ENCODE peak calls at places on chromosomes 16 and 17, in nine cellular contexts. C is HEK293T; H is pancreas; D is RPMI8226; K is lung microvascular endothelial cell; I is fibroblast of the conjunctiva; O is neural progenitor cell; F is activated naive CD4-positive, alpha-beta T cell; Y is CD8-positive, alpha-beta T cell. S is an unnamed sample.

GRCh38 chr17:46212634-46213435 is 19.6 kb upstream of the KANSL1 start:
- DNase-seq in C (peak; percentile 76), H (peak; percentile 71), D (peak; percentile 56), K (peak; percentile 88), I (peak; percentile 82), O (peak; percentile 81), F (no peak), Y (peak; percentile 33), S (no peak)

GRCh38 chr16:14672403-14672971 is 21.6 kb downstream of the PLA2G10 start:
- DNase-seq in C (no peak), H (peak; percentile 54), D (peak; percentile 63), K (no peak), I (no peak), O (no peak), F (no peak), Y (no peak), S (no peak)

GRCh38 chr16:83615553-83615952 is 192.2 kb upstream of the HSBP1 start:
- DNase-seq in C (no peak), H (no peak), D (no peak), K (peak; percentile 31), I (no peak), O (no peak), F (no peak), Y (no peak), S (no peak)

GRCh38 chr17:61221181-61221580 is 178.5 kb upstream of the TBX2 start:
- DNase-seq in C (no peak), H (no peak), D (no peak), K (no peak), I (no peak), O (no peak), F (no peak), Y (no peak), S (no peak)

GRCh38 chr17:9364837-9365430 is 210.7 kb downstream of the STX8 start:
- DNase-seq in C (no peak), H (no peak), D (no peak), K (peak; percentile 66), I (no peak), O (no peak), F (no peak), Y (no peak), S (no peak)

GRCh38 chr17:82795615-82796014 is 43.8 kb downstream of the TBCD start:
- DNase-seq in C (no peak), H (no peak), D (no peak), K (no peak), I (no peak), O (no peak), F (no peak), Y (no peak), S (no peak)

GRCh38 chr17:47776330-47777197 is 43.5 kb downstream of the TBX21 start:
- DNase-seq in C (peak; percentile 69), H (no peak), D (peak; percentile 48), K (peak; percentile 61), I (no peak), O (peak; percentile 40), F (no peak), Y (no peak), S (no peak)

GRCh38 chr16:57084257-57084770 is 8.1 kb upstream of the CPNE2 start:
- DNase-seq in C (peak; percentile 83), H (peak; percentile 41), D (peak; percentile 80), K (peak; percentile 82), I (peak; percentile 55), O (peak; percentile 84), F (peak; percentile 36), Y (peak; percentile 58), S (no peak)

GRCh38 chr17:32161506-32162365 is 19.4 kb downstream of the RHOT1 start:
- DNase-seq in C (no peak), H (no peak), D (no peak), K (no peak), I (peak; percentile 32), O (no peak), F (no peak), Y (no peak), S (no peak)

GRCh38 chr16:66979011-66979717 is 9.2 kb upstream of the CES4A start:
- DNase-seq in C (no peak), H (no peak), D (no peak), K (no peak), I (no peak), O (no peak), F (no peak), Y (no peak), S (no peak)

GRCh38 chr17:40791808-40792436 is 7.8 kb downstream of the KRT28 start:
- DNase-seq in C (peak; percentile 10), H (no peak), D (no peak), K (peak; percentile 80), I (peak; percentile 18), O (peak; percentile 52), F (no peak), Y (no peak), S (no peak)

GRCh38 chr17:36496018-36496789 is 9.7 kb downstream of the ZNHIT3 start:
- DNase-seq in C (no peak), H (no peak), D (no peak), K (no peak), I (no peak), O (peak; percentile 55), F (no peak), Y (no peak), S (no peak)

GRCh38 chr17:72270530-72270929 is 149.7 kb downstream of the SOX9 start:
- DNase-seq in C (no peak), H (no peak), D (no peak), K (no peak), I (peak; percentile 27), O (no peak), F (no peak), Y (no peak), S (no peak)

GRCh38 chr16:4537376-4538066 is 1.1 kb downstream of the CDIP1 start:
- DNase-seq in C (no peak), H (no peak), D (peak; percentile 39), K (peak; percentile 30), I (no peak), O (peak; percentile 39), F (no peak), Y (no peak), S (no peak)

GRCh38 chr16:25079637-25080375 is 31.7 kb upstream of the LCMT1 start:
- DNase-seq in C (no peak), H (no peak), D (no peak), K (no peak), I (no peak), O (no peak), F (no peak), Y (no peak), S (no peak)

GRCh38 chr16:16083421-16084156 is 134.2 kb downstream of the ABCC1 start:
- DNase-seq in C (no peak), H (no peak), D (no peak), K (peak; percentile 13), I (no peak), O (no peak), F (no peak), Y (no peak), S (no peak)

GRCh38 chr17:44932526-44933097 is 15.0 kb downstream of the KIF18B start:
- DNase-seq in C (no peak), H (no peak), D (no peak), K (no peak), I (no peak), O (no peak), F (no peak), Y (no peak), S (no peak)

GRCh38 chr17:36553459-36553858 is 8.7 kb downstream of the GGNBP2 start:
- DNase-seq in C (no peak), H (no peak), D (no peak), K (no peak), I (no peak), O (no peak), F (no peak), Y (no peak), S (no peak)

GRCh38 chr16:89373355-89374110 is 116.8 kb downstream of the ANKRD11 start:
- DNase-seq in C (no peak), H (no peak), D (no peak), K (peak; percentile 75), I (peak; percentile 29), O (no peak), F (no peak), Y (no peak), S (no peak)

GRCh38 chr16:21638573-21638975 is 13.8 kb downstream of the IGSF6 start:
- DNase-seq in C (no peak), H (no peak), D (no peak), K (no peak), I (no peak), O (no peak), F (no peak), Y (no peak), S (no peak)

GRCh38 chr17:2995362-2995761 is 68.0 kb downstream of the OR1D5 start:
- DNase-seq in C (no peak), H (peak; percentile 18), D (no peak), K (no peak), I (no peak), O (no peak), F (no peak), Y (no peak), S (no peak)